ENCODE peak calls at places on chromosomes 13 and 19, in four cellular contexts. L is thoracic aorta, Z is pancreas, T is tibial nerve. J is an unnamed sample.
A peak's percentile ranks its signal among the peaks of the same experiment; 100 is the strongest.

GRCh38 chr19:4744451-4745170 is 21.0 kb upstream of the DPP9 start:
- DNase-seq in Z (no peak), T (no peak), L (no peak), J (no peak)

GRCh38 chr19:53102701-53103140 is 501 bp downstream of the ZNF160 start:
- DNase-seq in T (no peak), L (no peak), Z (peak; percentile 46), J (peak; percentile 45)

GRCh38 chr19:39160523-39160861 is 34.9 kb downstream of the PAK4 start:
- DNase-seq in Z (peak; percentile 42), L (peak; percentile 30), T (peak; percentile 42), J (no peak)

GRCh38 chr19:6767081-6767356 is 216 bp downstream of the SH2D3A start:
- DNase-seq in Z (no peak), L (no peak), T (no peak), J (no peak)

GRCh38 chr13:36430247-36431203 is 1.8 kb upstream of the CCNA1 start:
- DNase-seq in L (no peak), T (no peak), Z (peak; percentile 57), J (peak; percentile 85)

GRCh38 chr13:50230365-50230978 is 215.2 kb downstream of the KCNRG start:
- DNase-seq in T (no peak), L (no peak), Z (no peak), J (no peak)

GRCh38 chr13:64239372-64239771 is 2823.7 kb upstream of the PCDH20 start:
- DNase-seq in L (no peak), Z (no peak), T (no peak), J (no peak)

GRCh38 chr19:39483141-39483540 is 2.5 kb downstream of the TIMM50 start:
- DNase-seq in T (no peak), L (no peak), Z (no peak), J (no peak)

GRCh38 chr19:46862504-46862835 is 1.7 kb downstream of the ARHGAP35 start:
- DNase-seq in L (no peak), Z (no peak), T (no peak), J (no peak)

GRCh38 chr19:55320844-55321419 is 4.2 kb downstream of the TMEM150B start:
- DNase-seq in Z (no peak), L (no peak), T (no peak), J (no peak)

GRCh38 chr13:75393839-75394238 is 88.1 kb downstream of the TBC1D4 start:
- DNase-seq in T (no peak), L (no peak), Z (no peak), J (no peak)

GRCh38 chr13:73625562-73626339 is 508.5 kb downstream of the KLF12 start:
- DNase-seq in T (no peak), Z (no peak), L (no peak), J (no peak)

GRCh38 chr13:111328111-111328802 is 7.8 kb downstream of the TEX29 start:
- DNase-seq in T (no peak), Z (no peak), L (no peak), J (no peak)

GRCh38 chr19:38849746-38850230 is at the start of gene HNRNPL:
- DNase-seq in T (no peak), Z (peak; percentile 99), L (no peak), J (no peak)

GRCh38 chr19:57231686-57232085 is 863 bp downstream of the AURKC start:
- DNase-seq in Z (no peak), L (no peak), T (no peak), J (no peak)

GRCh38 chr19:29687244-29687896 is 22.1 kb downstream of the PLEKHF1 start:
- DNase-seq in Z (no peak), L (no peak), T (no peak), J (no peak)

GRCh38 chr13:23386533-23386932 is 47.0 kb downstream of the SACS start:
- DNase-seq in T (no peak), L (no peak), Z (no peak), J (no peak)

GRCh38 chr13:99467764-99468163 is 33.5 kb upstream of the TM9SF2 start:
- DNase-seq in T (no peak), Z (no peak), L (no peak), J (no peak)

GRCh38 chr19:57088125-57088524 is 31.7 kb upstream of the USP29 start:
- DNase-seq in Z (no peak), T (no peak), L (no peak), J (no peak)

GRCh38 chr19:35644987-35645679 is 3.0 kb upstream of the COX6B1 start:
- DNase-seq in L (peak; percentile 68), Z (peak; percentile 90), T (peak; percentile 74), J (peak; percentile 71)

GRCh38 chr19:54536956-54537355 is 34.3 kb downstream of the LAIR2 start:
- DNase-seq in L (no peak), Z (no peak), T (no peak), J (no peak)

DNA sequence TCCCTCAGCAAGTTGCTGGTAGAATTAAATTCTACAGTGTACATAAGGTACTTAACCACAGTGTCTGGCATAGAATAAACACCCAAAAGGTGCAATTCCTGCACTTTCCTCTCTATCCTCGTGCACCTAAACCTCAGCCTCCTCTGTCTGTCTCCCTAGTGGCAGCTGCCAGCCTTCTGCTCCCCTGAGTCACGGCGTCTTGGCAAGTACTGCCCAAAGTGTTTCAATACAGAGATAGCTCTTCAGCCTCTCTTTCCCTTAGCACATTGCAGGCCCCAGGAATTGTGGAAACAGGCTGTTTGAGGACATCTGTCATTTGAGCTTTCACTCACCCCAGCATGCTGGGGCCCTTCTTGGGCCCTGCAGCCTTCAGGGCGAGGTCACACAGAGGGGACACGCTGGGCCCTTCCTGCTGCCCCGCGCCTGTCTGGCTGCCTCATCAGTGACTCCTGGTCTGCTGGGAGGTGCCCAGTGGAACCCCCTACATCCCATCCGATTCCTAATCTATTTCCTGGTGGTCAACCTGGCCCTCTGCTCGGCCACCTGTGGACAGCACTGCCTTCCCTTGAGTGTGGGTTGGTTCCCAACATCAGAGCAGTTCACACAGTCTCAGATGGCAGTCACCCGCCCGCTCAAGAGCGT is 19.3 kb downstream of the COL4A2 start:
- DNase-seq in L (no peak), Z (no peak), T (no peak), J (no peak)
- TF ChIP-seq CTCF in L (peak; percentile 16), Z (no peak), T (no peak), J (no peak)

GRCh38 chr13:113781571-113781970 is 22.5 kb downstream of the TMEM255B start:
- DNase-seq in T (no peak), Z (no peak), L (no peak), J (no peak)

GRCh38 chr13:113774177-113775107 is 15.4 kb downstream of the TMEM255B start:
- DNase-seq in Z (no peak), T (no peak), L (no peak), J (no peak)

GRCh38 chr13:113776231-113777125 is 17.5 kb downstream of the TMEM255B start:
- DNase-seq in T (no peak), L (no peak), Z (no peak), J (no peak)

GRCh38 chr13:113775451-113776145 is 16.6 kb downstream of the TMEM255B start:
- DNase-seq in T (no peak), Z (no peak), L (no peak), J (no peak)

DNA sequence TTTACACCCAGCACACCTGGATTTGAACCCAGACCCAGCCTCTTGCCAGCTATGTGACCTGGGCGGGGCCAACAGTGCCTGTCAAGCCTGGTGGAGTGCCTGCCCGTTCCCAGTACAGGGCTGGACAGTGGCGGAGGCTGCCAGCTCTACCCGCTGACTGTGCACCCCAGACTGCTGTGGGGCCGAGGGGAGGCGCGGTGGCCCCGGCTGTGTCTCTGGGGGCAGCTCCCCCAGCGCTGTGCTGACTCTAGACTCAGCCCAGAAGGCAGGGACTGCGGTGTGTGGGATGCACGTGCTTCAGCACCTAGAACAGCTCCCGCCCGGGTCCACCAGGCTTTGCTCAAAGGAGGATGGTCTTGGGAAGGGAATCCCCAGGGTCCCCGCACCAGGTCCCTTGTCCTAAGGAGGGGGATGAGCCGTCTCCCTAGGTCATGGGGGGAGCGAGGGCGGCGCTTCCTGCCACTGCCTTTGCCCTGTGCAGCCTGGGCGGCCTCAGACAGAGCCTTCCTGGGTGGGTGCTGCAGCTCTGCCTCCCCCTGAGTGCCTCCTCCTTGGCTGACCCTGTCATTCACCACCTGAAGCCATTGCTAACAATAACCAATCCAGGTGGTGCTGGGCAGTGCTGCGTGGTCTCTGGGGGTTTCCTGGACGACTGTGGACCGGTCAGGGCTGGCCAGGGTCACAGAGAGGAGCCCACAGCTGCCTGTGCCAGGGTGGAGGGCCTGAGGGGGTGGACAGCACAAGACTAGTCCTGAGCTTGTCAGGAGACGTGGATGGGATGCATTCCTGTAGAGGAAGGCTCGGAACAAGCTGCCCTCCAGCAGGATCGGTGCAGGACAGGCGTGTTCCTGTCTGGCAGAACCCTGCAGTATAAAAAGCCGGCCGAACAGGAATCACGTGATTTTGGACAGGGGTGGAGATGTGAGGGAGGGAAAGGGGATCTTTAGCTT is 18.6 kb downstream of the TMEM255B start:
- DNase-seq in L (no peak), T (no peak), Z (no peak), J (peak; percentile 15)
- H3K4me1 ChIP-seq in L (no peaks in the 10 kb centered on the region), T (no peaks in the 10 kb centered on the region), Z (no peaks in the 10 kb centered on the region), J (no peaks in the 10 kb centered on the region)

GRCh38 chr13:26557051-26557392 is 461 bp upstream of the WASF3 start:
- DNase-seq in Z (no peak), L (no peak), T (no peak), J (no peak)
- H3K4me3 ChIP-seq in Z (peak overlapping the region; percentile 16), L (peak overlapping the region; percentile 91), T (peak overlapping the region; percentile 65), J (peak overlapping the region; percentile 11)

GRCh38 chr19:42831221-42832019 is 48.1 kb downstream of the PSG1 start:
- DNase-seq in T (no peak), L (no peak), Z (no peak), J (no peak)
- TF ChIP-seq CTCF in T (no peak), L (no peak), Z (no peak), J (no peak)

J was measured in thyroid gland.